ENCODE peak calls at places on chromosomes 4 and X, in four cellular contexts. One of them, this sample, is unnamed.
A peak's percentile ranks its signal among the peaks of the same experiment; 100 is the strongest.

GRCh38 chr4:152778656-152779512 is 646 bp downstream of the TIGD4 start:
- DNase-seq in type B pancreatic cell: no peak
- DNase-seq in CD14-positive monocyte: no peak
- DNase-seq in GM12865: peak; percentile 55
- DNase-seq in this sample: no peak

GRCh38 chrX:55161581-55161980 is 58.6 kb upstream of the PAGE5 start:
- DNase-seq in type B pancreatic cell: no peak
- DNase-seq in CD14-positive monocyte: no peak
- DNase-seq in GM12865: no peak
- DNase-seq in this sample: no peak

GRCh38 chr4:26407466-26407865 is 82.8 kb downstream of the CCKAR start:
- DNase-seq in type B pancreatic cell: no peak
- DNase-seq in CD14-positive monocyte: no peak
- DNase-seq in GM12865: no peak
- DNase-seq in this sample: no peak

GRCh38 chr4:152992027-152992426 is 55.9 kb downstream of the FHDC1 start:
- DNase-seq in type B pancreatic cell: no peak
- DNase-seq in CD14-positive monocyte: no peak
- DNase-seq in GM12865: no peak
- DNase-seq in this sample: no peak

GRCh38 chrX:155874571-155875244 is 6.4 kb upstream of the VAMP7 start:
- DNase-seq in type B pancreatic cell: no peak
- DNase-seq in CD14-positive monocyte: no peak
- DNase-seq in GM12865: no peak
- DNase-seq in this sample: no peak

GRCh38 chr4:90187148-90187884 is 60.1 kb downstream of the CCSER1 start:
- DNase-seq in type B pancreatic cell: no peak
- DNase-seq in CD14-positive monocyte: no peak
- DNase-seq in GM12865: peak; percentile 18
- DNase-seq in this sample: no peak

GRCh38 chrX:115030635-115031034 is 13.2 kb upstream of the IL13RA2 start:
- DNase-seq in type B pancreatic cell: no peak
- DNase-seq in CD14-positive monocyte: no peak
- DNase-seq in GM12865: peak; percentile 3
- DNase-seq in this sample: no peak

GRCh38 chr4:25367004-25367621 is 9.9 kb upstream of the ANAPC4 start:
- DNase-seq in type B pancreatic cell: no peak
- DNase-seq in CD14-positive monocyte: no peak
- DNase-seq in GM12865: peak; percentile 61
- DNase-seq in this sample: no peak

GRCh38 chr4:24015782-24016181 is 125.9 kb upstream of the PPARGC1A start:
- DNase-seq in type B pancreatic cell: no peak
- DNase-seq in CD14-positive monocyte: no peak
- DNase-seq in GM12865: no peak
- DNase-seq in this sample: no peak

GRCh38 chr4:40307627-40308497 is 27.3 kb upstream of the CHRNA9 start:
- DNase-seq in type B pancreatic cell: no peak
- DNase-seq in CD14-positive monocyte: peak; percentile 86
- DNase-seq in GM12865: peak; percentile 84
- DNase-seq in this sample: peak; percentile 86

GRCh38 chr4:4787421-4787820 is 72.0 kb upstream of the MSX1 start:
- DNase-seq in type B pancreatic cell: no peak
- DNase-seq in CD14-positive monocyte: no peak
- DNase-seq in GM12865: peak; percentile 9
- DNase-seq in this sample: peak; percentile 69

GRCh38 chr4:37470243-37470642 is 215.9 kb downstream of the RELL1 start:
- DNase-seq in type B pancreatic cell: no peak
- DNase-seq in CD14-positive monocyte: no peak
- DNase-seq in GM12865: no peak
- DNase-seq in this sample: no peak

GRCh38 chr4:31086771-31087330 is 366.7 kb downstream of the PCDH7 start:
- DNase-seq in type B pancreatic cell: no peak
- DNase-seq in CD14-positive monocyte: no peak
- DNase-seq in GM12865: no peak
- DNase-seq in this sample: no peak

GRCh38 chrX:68822641-68823410 is 6.0 kb upstream of the EFNB1 start:
- DNase-seq in type B pancreatic cell: no peak
- DNase-seq in CD14-positive monocyte: no peak
- DNase-seq in GM12865: peak; percentile 35
- DNase-seq in this sample: no peak

GRCh38 chrX:106035064-106035463 is 3.5 kb downstream of the SERPINA7 start:
- DNase-seq in type B pancreatic cell: no peak
- DNase-seq in CD14-positive monocyte: no peak
- DNase-seq in GM12865: no peak
- DNase-seq in this sample: no peak

GRCh38 chrX:106168107-106168506 is at the start of gene PWWP3B:
- DNase-seq in type B pancreatic cell: no peak
- DNase-seq in CD14-positive monocyte: no peak
- DNase-seq in GM12865: no peak
- DNase-seq in this sample: no peak

GRCh38 chr4:73133784-73134183 is 64.3 kb upstream of the COX18 start:
- DNase-seq in type B pancreatic cell: no peak
- DNase-seq in CD14-positive monocyte: no peak
- DNase-seq in GM12865: no peak
- DNase-seq in this sample: no peak

GRCh38 chr4:73131281-73131680 is 61.8 kb upstream of the COX18 start:
- DNase-seq in type B pancreatic cell: no peak
- DNase-seq in CD14-positive monocyte: no peak
- DNase-seq in GM12865: no peak
- DNase-seq in this sample: no peak

GRCh38 chr4:73129319-73129718 is 59.8 kb upstream of the COX18 start:
- DNase-seq in type B pancreatic cell: no peak
- DNase-seq in CD14-positive monocyte: no peak
- DNase-seq in GM12865: no peak
- DNase-seq in this sample: no peak

DNA sequence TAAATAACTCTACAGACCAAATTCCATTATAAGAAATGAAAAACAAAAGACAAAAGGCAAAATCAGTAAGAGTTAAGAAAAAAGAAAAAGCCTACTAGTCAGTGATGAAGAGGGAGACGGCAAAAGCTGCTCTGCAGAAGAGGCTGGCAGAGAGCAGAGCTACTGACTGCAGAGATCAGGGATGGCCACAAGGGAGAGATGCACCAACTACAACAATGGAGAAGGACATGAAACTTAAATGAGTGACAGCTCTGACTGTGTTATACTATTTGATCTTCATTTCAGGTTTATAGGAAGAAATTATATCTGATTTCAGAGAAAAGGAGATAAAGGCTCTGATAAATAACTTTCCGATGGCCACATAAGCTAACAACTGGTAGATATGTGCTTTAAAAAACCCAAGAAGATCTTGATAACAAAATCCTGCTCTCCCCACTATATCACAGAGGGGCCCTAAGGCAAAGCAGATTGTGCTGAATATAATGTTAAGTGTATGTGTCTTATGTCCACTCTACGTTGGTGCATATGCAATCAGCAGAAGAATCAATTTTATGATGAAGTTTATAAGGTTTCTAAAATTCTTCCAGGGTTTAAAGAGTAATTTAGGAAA is 58.4 kb upstream of the COX18 start:
- DNase-seq in type B pancreatic cell: no peak
- DNase-seq in CD14-positive monocyte: no peak
- DNase-seq in GM12865: peak; percentile 18
- DNase-seq in this sample: no peak
- TF ChIP-seq CTCF in type B pancreatic cell: peak; percentile 60
- TF ChIP-seq CTCF in CD14-positive monocyte: no peak
- TF ChIP-seq CTCF in GM12865: peak; percentile 15
- TF ChIP-seq CTCF in this sample: no peak

GRCh38 chr4:102578819-102579218 is 77.7 kb downstream of the NFKB1 start:
- DNase-seq in type B pancreatic cell: no peak
- DNase-seq in CD14-positive monocyte: no peak
- DNase-seq in GM12865: no peak
- DNase-seq in this sample: no peak
- TF ChIP-seq CTCF in type B pancreatic cell: peak; percentile 38
- TF ChIP-seq CTCF in CD14-positive monocyte: no peak
- TF ChIP-seq CTCF in GM12865: no peak
- TF ChIP-seq CTCF in this sample: no peak

GRCh38 chr4:97911236-97911906 is 231.9 kb downstream of the STPG2 start:
- DNase-seq in type B pancreatic cell: no peak
- DNase-seq in CD14-positive monocyte: no peak
- DNase-seq in GM12865: no peak
- DNase-seq in this sample: no peak
- TF ChIP-seq CTCF in type B pancreatic cell: no peak
- TF ChIP-seq CTCF in CD14-positive monocyte: no peak
- TF ChIP-seq CTCF in GM12865: no peak
- TF ChIP-seq CTCF in this sample: no peak

DNA sequence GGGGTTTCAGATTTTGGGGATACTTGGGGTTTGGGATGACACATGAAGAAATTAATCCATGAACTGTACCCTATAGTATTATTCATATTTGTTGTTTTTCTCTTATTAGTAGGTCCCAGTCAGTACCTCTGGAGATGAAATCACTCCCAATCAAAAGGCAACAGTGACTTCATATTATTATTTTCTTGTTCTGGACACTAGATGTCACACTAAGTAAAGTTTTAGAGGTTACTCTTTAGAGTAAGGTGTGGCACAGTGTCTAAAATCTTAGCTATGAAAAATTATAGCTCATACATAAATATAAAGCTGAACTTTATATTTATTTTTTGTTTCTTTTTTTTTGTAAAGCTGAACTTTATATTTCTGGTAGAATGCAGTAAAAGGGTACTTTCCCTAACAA is 35.1 kb downstream of the FAM114A1 start:
- DNase-seq in type B pancreatic cell: no peak
- DNase-seq in CD14-positive monocyte: no peak
- DNase-seq in GM12865: peak; percentile 42
- DNase-seq in this sample: no peak
- TF ChIP-seq CTCF in type B pancreatic cell: peak; percentile 71
- TF ChIP-seq CTCF in CD14-positive monocyte: peak; percentile 44
- TF ChIP-seq CTCF in GM12865: peak; percentile 19
- TF ChIP-seq CTCF in this sample: no peak

DNA sequence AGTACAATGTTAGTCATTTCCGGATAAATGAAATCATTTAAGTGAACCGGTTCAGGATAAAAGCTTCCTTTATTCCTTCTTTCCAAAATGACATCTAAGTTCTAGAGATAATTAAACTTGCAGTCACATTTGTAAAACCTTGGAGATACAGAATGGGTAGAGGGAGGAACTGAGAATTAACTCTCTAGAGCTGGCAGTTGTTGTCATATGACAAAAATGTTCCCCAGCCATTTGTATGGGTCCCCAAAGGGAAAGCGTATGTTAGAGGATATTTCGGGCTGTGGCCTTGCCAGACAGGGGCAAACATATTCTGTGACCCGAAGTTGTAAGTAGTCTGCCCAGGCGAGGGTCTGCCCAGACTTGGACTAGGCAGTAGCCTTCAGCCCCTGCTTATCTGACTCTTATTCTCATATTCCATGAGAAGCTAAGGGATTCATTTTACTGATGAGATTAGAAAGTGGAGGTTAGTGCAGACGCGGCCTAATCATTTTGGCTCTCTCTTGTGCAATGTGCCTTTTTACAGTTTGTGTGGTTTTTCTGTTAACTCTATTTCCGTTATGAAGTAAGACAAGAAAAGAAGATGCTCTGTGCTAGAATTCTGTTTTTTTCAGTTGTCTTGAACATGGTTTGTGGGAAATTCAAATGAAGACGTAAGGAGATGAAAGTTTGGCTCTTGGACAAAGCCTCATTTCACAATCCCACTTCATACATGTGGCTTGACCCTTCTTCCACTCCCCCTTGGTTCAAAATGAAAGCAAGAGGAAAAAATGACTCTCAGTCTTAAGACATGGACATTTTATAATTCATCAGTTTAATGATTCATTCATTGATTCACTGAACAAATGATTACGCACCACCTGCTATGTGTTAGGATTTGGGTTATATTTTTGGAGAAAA is 2394.2 kb upstream of the AGA start:
- DNase-seq in type B pancreatic cell: no peak
- DNase-seq in CD14-positive monocyte: no peak
- DNase-seq in GM12865: no peak
- DNase-seq in this sample: peak; percentile 79
- TF ChIP-seq CTCF in type B pancreatic cell: no peak
- TF ChIP-seq CTCF in CD14-positive monocyte: no peak
- TF ChIP-seq CTCF in GM12865: no peak
- TF ChIP-seq CTCF in this sample: no peak

GRCh38 chr4:7026107-7026506 is 17.1 kb upstream of the TADA2B start:
- DNase-seq in type B pancreatic cell: no peak
- DNase-seq in CD14-positive monocyte: no peak
- DNase-seq in GM12865: no peak
- DNase-seq in this sample: no peak

GRCh38 chr4:7024336-7024890 is 18.8 kb upstream of the TADA2B start:
- DNase-seq in type B pancreatic cell: no peak
- DNase-seq in CD14-positive monocyte: no peak
- DNase-seq in GM12865: no peak
- DNase-seq in this sample: no peak

GRCh38 chr4:7023901-7024300 is 19.3 kb upstream of the TADA2B start:
- DNase-seq in type B pancreatic cell: no peak
- DNase-seq in CD14-positive monocyte: no peak
- DNase-seq in GM12865: no peak
- DNase-seq in this sample: no peak

GRCh38 chr4:7023486-7023885 is 19.7 kb upstream of the TADA2B start:
- DNase-seq in type B pancreatic cell: no peak
- DNase-seq in CD14-positive monocyte: peak; percentile 34
- DNase-seq in GM12865: no peak
- DNase-seq in this sample: no peak

DNA sequence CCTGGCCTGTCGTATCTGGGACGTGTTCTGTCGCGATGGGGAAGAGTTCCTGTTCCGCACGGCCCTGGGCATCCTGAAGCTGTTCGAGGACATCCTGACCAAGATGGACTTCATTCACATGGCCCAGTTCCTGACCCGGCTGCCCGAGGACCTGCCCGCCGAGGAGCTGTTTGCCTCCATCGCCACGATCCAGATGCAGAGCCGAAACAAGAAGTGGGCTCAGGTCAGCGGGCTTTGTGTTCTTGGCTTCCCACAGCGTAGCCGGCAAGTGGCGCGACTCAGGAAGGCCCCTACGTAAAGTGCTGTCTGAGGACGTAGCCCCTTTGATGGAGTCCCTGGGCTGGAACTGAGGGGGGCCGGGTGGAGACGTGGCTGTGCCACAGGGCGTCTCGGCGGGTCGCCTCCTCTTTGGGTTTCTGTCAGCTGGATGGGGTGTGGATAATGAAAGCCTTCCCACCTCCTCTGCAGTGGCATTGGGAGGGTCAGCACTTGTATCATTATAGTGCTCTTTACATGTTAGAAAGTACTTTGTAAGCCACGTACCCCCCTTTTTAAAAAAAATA is 18.1 kb upstream of the TADA2B start:
- DNase-seq in type B pancreatic cell: no peak
- DNase-seq in CD14-positive monocyte: no peak
- DNase-seq in GM12865: no peak
- DNase-seq in this sample: no peak
- TF ChIP-seq CTCF in type B pancreatic cell: no peak
- TF ChIP-seq CTCF in CD14-positive monocyte: no peak
- TF ChIP-seq CTCF in GM12865: no peak
- TF ChIP-seq CTCF in this sample: no peak